ENCODE peak calls at places on chromosomes 3 and 15, in four cellular contexts. S, A, D and M are unnamed samples.

GRCh38 chr3:107269081-107269480 is 108.2 kb upstream of the CCDC54 start:
- DNase-seq in S (no peak), A (no peak), D (no peak), M (no peak)

GRCh38 chr3:40969341-40969740 is 230.0 kb upstream of the CTNNB1 start:
- DNase-seq in S (no peak), A (no peak), D (no peak), M (no peak)

GRCh38 chr3:196398782-196399181 is 33.4 kb downstream of the UBXN7 start:
- DNase-seq in S (no peak), A (no peak), D (no peak), M (no peak)

GRCh38 chr3:48979451-48979850 is 10.6 kb upstream of the P4HTM start:
- DNase-seq in S (no peak), A (no peak), D (no peak), M (no peak)

GRCh38 chr3:112086857-112087524 is 802 bp downstream of the C3orf52 start:
- DNase-seq in S (no peak), A (no peak), D (no peak), M (no peak)

GRCh38 chr3:11288021-11288491 is 15.9 kb downstream of the ATG7 start:
- DNase-seq in S (no peak), A (no peak), D (no peak), M (no peak)

GRCh38 chr3:185958626-185959025 is 20.8 kb upstream of the TRA2B start:
- DNase-seq in S (no peak), A (no peak), D (no peak), M (no peak)

GRCh38 chr15:73318463-73319351 is 50.1 kb downstream of the HCN4 start:
- DNase-seq in S (peak; percentile 25), A (no peak), D (no peak), M (no peak)

GRCh38 chr15:98177950-98178848 is 217.7 kb downstream of the ARRDC4 start:
- DNase-seq in S (no peak), A (no peak), D (no peak), M (peak; percentile 49)

GRCh38 chr3:23232879-23233278 is 29.8 kb downstream of the UBE2E2 start:
- DNase-seq in S (no peak), A (no peak), D (no peak), M (no peak)

GRCh38 chr3:186432944-186433732 is 71.1 kb upstream of the DGKG start:
- DNase-seq in S (no peak), A (no peak), D (no peak), M (no peak)

GRCh38 chr3:167941234-167941995 is 154.3 kb downstream of the GOLIM4 start:
- DNase-seq in S (no peak), A (no peak), D (no peak), M (no peak)

GRCh38 chr3:77605865-77606264 is 566.0 kb downstream of the ROBO2 start:
- DNase-seq in S (no peak), A (no peak), D (no peak), M (no peak)

GRCh38 chr15:51935466-51936118 is 36.0 kb downstream of the LEO1 start:
- DNase-seq in S (no peak), A (no peak), D (no peak), M (no peak)

GRCh38 chr3:194082596-194083220 is 53.2 kb upstream of the HES1 start:
- DNase-seq in S (no peak), A (no peak), D (peak; percentile 56), M (no peak)

GRCh38 chr15:28184166-28184565 is 85.1 kb upstream of the OCA2 start:
- DNase-seq in S (no peak), A (no peak), D (no peak), M (no peak)

GRCh38 chr15:67039349-67040075 is 25.9 kb upstream of the SMAD3 start:
- DNase-seq in S (no peak), A (no peak), D (no peak), M (no peak)

GRCh38 chr3:46763178-46763577 is 45.5 kb upstream of the PRSS50 start:
- DNase-seq in S (no peak), A (no peak), D (no peak), M (no peak)